ENCODE peak calls at places on chromosomes 11 and 22, in eight cellular contexts. V is A549, I is uterus, Q is cardiac fibroblast, R is BJ, S is colonic mucosa, F is skeletal muscle cell, W is mammary epithelial cell. D is an unnamed sample.
A peak's percentile ranks its signal among the peaks of the same experiment; 100 is the strongest.

GRCh38 chr11:80197155-80197554 is 756.3 kb upstream of the TENM4 start:
- DNase-seq in V (no peak), I (no peak), Q (no peak), R (no peak), S (no peak), F (no peak), W (peak; percentile 59), D (no peak)

GRCh38 chr11:2701898-2702434 is 2.2 kb upstream of the KCNQ1OT1 start:
- DNase-seq in V (no peak), I (peak; percentile 4), Q (no peak), R (no peak), S (no peak), F (no peak), W (no peak), D (peak; percentile 11)

GRCh38 chr11:8202428-8203160 is 33.8 kb upstream of the RIC3 start:
- DNase-seq in V (no peak), I (no peak), Q (no peak), R (no peak), S (no peak), F (no peak), W (no peak), D (no peak)

GRCh38 chr11:96254854-96255253 is 88.1 kb downstream of the MAML2 start:
- DNase-seq in V (no peak), I (no peak), Q (no peak), R (no peak), S (no peak), F (no peak), W (no peak), D (no peak)

GRCh38 chr11:69264486-69264885 is 29.5 kb upstream of the MYEOV start:
- DNase-seq in V (no peak), I (no peak), Q (no peak), R (no peak), S (no peak), F (no peak), W (no peak), D (no peak)

GRCh38 chr22:39713799-39714290 is 143.3 kb downstream of the CACNA1I start:
- DNase-seq in V (no peak), I (no peak), Q (no peak), R (no peak), S (no peak), F (no peak), W (no peak), D (no peak)

GRCh38 chr11:48078661-48079060 is 98.3 kb downstream of the PTPRJ start:
- DNase-seq in V (no peak), I (no peak), Q (peak; percentile 43), R (no peak), S (no peak), F (no peak), W (no peak), D (no peak)

GRCh38 chr22:22913989-22914388 is 26.4 kb downstream of the IGLL5 start:
- DNase-seq in V (no peak), I (no peak), Q (no peak), R (no peak), S (no peak), F (no peak), W (no peak), D (no peak)

GRCh38 chr11:124739479-124740276 is at the start of gene NRGN:
- DNase-seq in V (peak; percentile 77), I (peak; percentile 90), Q (peak; percentile 84), R (peak; percentile 25), S (peak; percentile 94), F (peak; percentile 60), W (peak; percentile 81), D (peak; percentile 93)

GRCh38 chr11:126114486-126115252 is 52.0 kb upstream of the CDON start:
- DNase-seq in V (no peak), I (no peak), Q (no peak), R (no peak), S (no peak), F (no peak), W (no peak), D (no peak)

GRCh38 chr22:23538502-23538860 is 41.6 kb downstream of the IGLL1 start:
- DNase-seq in V (no peak), I (no peak), Q (no peak), R (no peak), S (no peak), F (no peak), W (no peak), D (no peak)

GRCh38 chr11:926341-926916 is 759 bp downstream of the AP2A2 start:
- DNase-seq in V (peak; percentile 43), I (peak; percentile 34), Q (peak; percentile 59), R (no peak), S (peak; percentile 53), F (no peak), W (peak; percentile 66), D (no peak)

GRCh38 chr11:128707671-128708070 is 13.8 kb downstream of the FLI1 start:
- DNase-seq in V (no peak), I (no peak), Q (peak; percentile 80), R (peak; percentile 74), S (no peak), F (no peak), W (peak; percentile 53), D (no peak)

GRCh38 chr11:9569588-9570164 is 3.8 kb upstream of the WEE1 start:
- DNase-seq in V (no peak), I (no peak), Q (no peak), R (no peak), S (no peak), F (no peak), W (no peak), D (no peak)

GRCh38 chr11:116932182-116932581 is 94.8 kb upstream of the APOA1 start:
- DNase-seq in V (no peak), I (no peak), Q (no peak), R (no peak), S (no peak), F (no peak), W (no peak), D (no peak)

GRCh38 chr11:116931206-116931953 is 94.0 kb upstream of the APOA1 start:
- DNase-seq in V (peak; percentile 56), I (peak; percentile 19), Q (peak; percentile 50), R (no peak), S (no peak), F (no peak), W (peak; percentile 80), D (no peak)

GRCh38 chr11:116929393-116930090 is 92.1 kb upstream of the APOA1 start:
- DNase-seq in V (no peak), I (no peak), Q (peak; percentile 39), R (no peak), S (no peak), F (no peak), W (no peak), D (no peak)

GRCh38 chr11:116930177-116930576 is 92.8 kb upstream of the APOA1 start:
- DNase-seq in V (no peak), I (no peak), Q (peak; percentile 28), R (no peak), S (peak; percentile 26), F (no peak), W (peak; percentile 33), D (no peak)

DNA sequence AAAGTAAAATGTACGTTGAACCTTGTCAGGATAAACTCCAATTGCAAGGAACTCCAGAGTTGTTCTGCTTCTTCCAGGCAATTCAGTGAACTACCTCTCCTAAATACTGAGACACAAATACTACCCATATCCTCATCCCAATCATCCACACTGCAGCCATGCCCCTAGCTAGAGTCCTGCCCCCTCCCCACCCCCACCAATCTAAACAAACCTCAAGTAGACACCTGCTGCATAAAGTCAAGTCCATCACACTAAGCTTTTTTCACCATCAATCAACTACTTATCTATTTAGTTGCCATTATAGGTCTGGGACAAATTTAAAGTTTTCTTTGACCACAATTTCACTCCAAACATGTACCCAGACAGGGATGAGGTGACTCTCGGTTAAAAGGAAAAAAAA is 93.2 kb upstream of the APOA1 start:
- DNase-seq in V (no peak), I (no peak), Q (no peak), R (no peak), S (no peak), F (no peak), W (no peak), D (no peak)
- H3K4me3 ChIP-seq in V (no peak overlapping the region), I (no peak overlapping the region), Q (no peak overlapping the region), R (no peak overlapping the region), S (no peak overlapping the region), F (peak overlapping the region; percentile 21), W (peak overlapping the region; percentile 10), D (no peak overlapping the region)

DNA sequence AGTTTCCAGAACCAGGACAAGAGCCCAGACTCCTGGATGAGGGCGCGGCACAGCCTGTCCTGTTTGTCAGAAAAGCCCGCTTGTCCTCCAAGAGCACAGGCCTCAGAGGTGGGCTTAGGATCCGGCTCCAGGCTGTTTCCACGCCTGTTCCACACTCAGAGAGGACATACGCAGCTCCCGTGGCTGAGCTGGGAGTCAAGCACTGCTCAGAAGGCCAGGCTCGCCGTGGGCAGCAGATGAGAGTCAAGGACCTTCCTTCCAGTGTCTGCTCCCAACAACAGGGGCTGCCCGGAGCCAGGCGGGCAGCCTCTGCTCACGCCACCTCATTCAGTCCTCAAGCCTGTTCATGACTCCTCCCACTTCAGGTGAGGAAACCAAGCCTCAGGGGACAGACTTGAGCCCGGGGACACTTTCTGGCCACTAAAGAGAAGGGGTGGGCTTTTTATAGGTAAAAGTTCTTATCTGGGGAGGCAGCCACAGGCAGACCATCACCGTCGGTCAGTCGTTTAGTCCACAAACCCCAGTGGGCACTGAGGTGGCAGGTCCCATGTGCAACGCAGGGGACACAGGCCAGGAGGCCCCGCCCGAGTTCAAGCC is 3.8 kb downstream of the CYB5R3 start:
- DNase-seq in V (no peak), I (no peak), Q (peak; percentile 35), R (no peak), S (no peak), F (no peak), W (no peak), D (no peak)
- H3K4me3 ChIP-seq in V (no peak overlapping the region), I (no peak overlapping the region), Q (no peak overlapping the region), R (no peak overlapping the region), S (no peak overlapping the region), F (no peak overlapping the region), W (no peak overlapping the region), D (no peak overlapping the region)

GRCh38 chr11:65134952-65135632 is 773 bp upstream of the SYVN1 start:
- DNase-seq in V (peak; percentile 98), I (peak; percentile 95), Q (peak; percentile 97), R (peak; percentile 87), S (peak; percentile 96), F (peak; percentile 92), W (peak; percentile 98), D (peak; percentile 92)

GRCh38 chr11:65133724-65134123 is 595 bp downstream of the SYVN1 start:
- DNase-seq in V (no peak), I (peak; percentile 36), Q (peak; percentile 31), R (no peak), S (no peak), F (no peak), W (no peak), D (no peak)

GRCh38 chr11:65132988-65133700 is 1.2 kb downstream of the SYVN1 start:
- DNase-seq in V (peak; percentile 42), I (peak; percentile 28), Q (no peak), R (no peak), S (peak; percentile 94), F (no peak), W (peak; percentile 67), D (peak; percentile 86)

GRCh38 chr11:65135633-65136145 is 1.4 kb upstream of the SYVN1 start:
- DNase-seq in V (no peak), I (no peak), Q (no peak), R (no peak), S (no peak), F (no peak), W (no peak), D (no peak)

GRCh38 chr11:65134240-65134951 is at the start of gene SYVN1:
- DNase-seq in V (peak; percentile 93), I (peak; percentile 89), Q (peak; percentile 88), R (no peak), S (peak; percentile 95), F (peak; percentile 59), W (peak; percentile 87), D (peak; percentile 94)
- H3K4me3 ChIP-seq in V (peak within 1 kb of the TSS; percentile 89), I (peak within 1 kb of the TSS; percentile 64), Q (peak within 1 kb of the TSS; percentile 98), R (peak within 1 kb of the TSS; percentile 84), S (peak within 1 kb of the TSS; percentile 86), F (peak within 1 kb of the TSS; percentile 95), W (peak within 1 kb of the TSS; percentile 83), D (peak within 1 kb of the TSS; percentile 69)

GRCh38 chr22:47209547-47210023 is 447.1 kb downstream of the TBC1D22A start:
- DNase-seq in V (no peak), I (no peak), Q (no peak), R (no peak), S (peak; percentile 17), F (no peak), W (no peak), D (no peak)
- H3K4me3 ChIP-seq in V (no peak overlapping the region), I (no peak overlapping the region), Q (no peak overlapping the region), R (no peak overlapping the region), S (no peak overlapping the region), F (no peak overlapping the region), W (no peak overlapping the region), D (no peak overlapping the region)